ENCODE peak calls at places on chromosomes 6 and 20, in ten cellular contexts. J is ovary; O is amygdala; K is K562; V is thoracic aorta; G is RWPE1; P is activated T-cell treated with anti-CD3 and anti-CD28 coated beads for 4 hours; Z is stimulated activated CD8-positive, alpha-beta memory T cell treated with anti-CD3 and anti-CD28 coated beads, Interleukin-4, amount 100 ng/mL, for 24 hours; M is WTC11; D is NT2/D1. L is an unnamed sample.

GRCh38 chr6:130517444-130517931 is 151.7 kb downstream of the TMEM200A start:
- DNase-seq in J (no peak), O (no peak), K (no peak), V (no peak), G (peak), P (no peak), Z (no peak), M (no peak), D (no peak), L (no peak)

GRCh38 chr6:156804402-156804801 is 27.2 kb downstream of the ARID1B start:
- DNase-seq in J (no peak), O (no peak), K (no peak), V (no peak), G (no peak), P (no peak), Z (no peak), M (no peak), D (no peak), L (no peak)

GRCh38 chr20:20690676-20691476 is 21.6 kb downstream of the RALGAPA2 start:
- DNase-seq in J (no peak), O (no peak), K (no peak), V (no peak), G (no peak), P (no peak), Z (no peak), M (no peak), D (no peak), L (no peak)

GRCh38 chr20:6384956-6385355 is 262.1 kb upstream of the FERMT1 start:
- DNase-seq in J (no peak), O (no peak), K (no peak), V (no peak), G (no peak), P (no peak), Z (no peak), M (no peak), D (no peak), L (no peak)

GRCh38 chr20:23566199-23566932 is 1.9 kb downstream of the CST9L start:
- DNase-seq in J (no peak), O (no peak), K (no peak), V (no peak), G (no peak), P (no peak), Z (no peak), M (no peak), D (no peak), L (no peak)

GRCh38 chr6:27471365-27472115 is 1.4 kb downstream of the ZNF184 start:
- DNase-seq in J (no peak), O (no peak), K (no peak), V (no peak), G (no peak), P (no peak), Z (no peak), M (no peak), D (no peak), L (no peak)

GRCh38 chr20:35021063-35021462 is 65.4 kb downstream of the MYH7B start:
- DNase-seq in J (no peak), O (no peak), K (no peak), V (no peak), G (no peak), P (no peak), Z (no peak), M (no peak), D (no peak), L (peak)

GRCh38 chr6:37061157-37061804 is 55.8 kb downstream of the FGD2 start:
- DNase-seq in J (no peak), O (peak), K (no peak), V (no peak), G (no peak), P (no peak), Z (no peak), M (no peak), D (no peak), L (peak)

GRCh38 chr6:130742282-130742681 is 84.9 kb upstream of the SMLR1 start:
- DNase-seq in J (no peak), O (no peak), K (no peak), V (no peak), G (no peak), P (no peak), Z (no peak), M (no peak), D (no peak), L (no peak)

GRCh38 chr6:71248306-71248705 is 40.3 kb upstream of the OGFRL1 start:
- DNase-seq in J (no peak), O (no peak), K (no peak), V (no peak), G (peak), P (no peak), Z (no peak), M (no peak), D (peak), L (no peak)

GRCh38 chr20:61980647-61981583 is 84.8 kb downstream of the TAF4 start:
- DNase-seq in J (no peak), O (no peak), K (peak), V (no peak), G (peak), P (no peak), Z (no peak), M (peak), D (no peak), L (peak)

GRCh38 chr6:35368038-35368887 is 25.9 kb downstream of the PPARD start:
- DNase-seq in J (no peak), O (no peak), K (peak), V (no peak), G (no peak), P (no peak), Z (no peak), M (no peak), D (no peak), L (no peak)

GRCh38 chr20:50673146-50673830 is 18.1 kb downstream of the RIPOR3 start:
- DNase-seq in J (no peak), O (no peak), K (peak), V (no peak), G (no peak), P (no peak), Z (no peak), M (no peak), D (no peak), L (no peak)

GRCh38 chr20:44166477-44166876 is 20.5 kb downstream of the JPH2 start:
- DNase-seq in J (no peak), O (no peak), K (no peak), V (no peak), G (no peak), P (no peak), Z (no peak), M (no peak), D (no peak), L (no peak)

GRCh38 chr6:89826029-89826528 is 3.6 kb upstream of the CASP8AP2 start:
- DNase-seq in J (no peak), O (no peak), K (no peak), V (no peak), G (no peak), P (no peak), Z (no peak), M (no peak), D (no peak), L (no peak)

GRCh38 chr6:21846541-21847451 is 253.2 kb downstream of the SOX4 start:
- DNase-seq in J (no peak), O (no peak), K (no peak), V (no peak), G (no peak), P (no peak), Z (peak), M (peak), D (no peak), L (no peak)

GRCh38 chr20:13221673-13222318 is 722 bp downstream of the ISM1 start:
- DNase-seq in J (no peak), O (no peak), K (no peak), V (no peak), G (peak), P (peak), Z (peak), M (peak), D (peak), L (peak)

GRCh38 chr6:124961784-124962611 is at the start of gene RNF217:
- DNase-seq in J (peak), O (peak), K (peak), V (peak), G (peak), P (no peak), Z (no peak), M (peak), D (no peak), L (peak)

GRCh38 chr6:57013501-57013900 is 33.0 kb upstream of the KIAA1586 start:
- DNase-seq in J (no peak), O (no peak), K (peak), V (no peak), G (peak), P (no peak), Z (no peak), M (no peak), D (no peak), L (no peak)

GRCh38 chr6:168105813-168106660 is 27.0 kb upstream of the FRMD1 start:
- DNase-seq in J (no peak), O (no peak), K (peak), V (no peak), G (no peak), P (no peak), Z (no peak), M (no peak), D (no peak), L (no peak)

GRCh38 chr6:8623441-8623840 is 188.1 kb upstream of the SLC35B3 start:
- DNase-seq in J (no peak), O (no peak), K (no peak), V (no peak), G (no peak), P (no peak), Z (no peak), M (no peak), D (no peak), L (no peak)

GRCh38 chr20:63099426-63100267 is 92.9 kb upstream of the BHLHE23 start:
- DNase-seq in J (no peak), O (no peak), K (no peak), V (no peak), G (no peak), P (no peak), Z (no peak), M (peak), D (no peak), L (peak)

GRCh38 chr20:51456511-51457280 is 85.8 kb downstream of the NFATC2 start:
- DNase-seq in J (peak), O (peak), K (peak), V (peak), G (peak), P (no peak), Z (no peak), M (peak), D (peak), L (peak)

GRCh38 chr20:62425281-62426058 is 1.9 kb downstream of the RBBP8NL start:
- DNase-seq in J (no peak), O (no peak), K (no peak), V (no peak), G (no peak), P (no peak), Z (no peak), M (no peak), D (no peak), L (no peak)

GRCh38 chr20:63186528-63187316 is 29.2 kb downstream of the YTHDF1 start:
- DNase-seq in J (no peak), O (no peak), K (no peak), V (no peak), G (peak), P (no peak), Z (no peak), M (no peak), D (no peak), L (no peak)

GRCh38 chr6:136228811-136229210 is 21.3 kb downstream of the MTFR2 start:
- DNase-seq in J (no peak), O (no peak), K (no peak), V (no peak), G (no peak), P (no peak), Z (no peak), M (no peak), D (no peak), L (no peak)

GRCh38 chr6:73969982-73970960 is 274.3 kb downstream of the CD109 start:
- DNase-seq in J (no peak), O (no peak), K (peak), V (no peak), G (peak), P (no peak), Z (no peak), M (no peak), D (no peak), L (no peak)

GRCh38 chr6:43511824-43512415 is 1.8 kb upstream of the LRRC73 start:
- DNase-seq in J (no peak), O (peak), K (no peak), V (no peak), G (no peak), P (no peak), Z (no peak), M (no peak), D (no peak), L (no peak)

GRCh38 chr20:38252292-38253288 is 7.9 kb downstream of the KIAA1755 start:
- DNase-seq in J (no peak), O (no peak), K (no peak), V (no peak), G (no peak), P (no peak), Z (no peak), M (no peak), D (no peak), L (no peak)

GRCh38 chr20:59821201-59821600 is 112.2 kb downstream of the SYCP2 start:
- DNase-seq in J (peak), O (no peak), K (no peak), V (no peak), G (no peak), P (no peak), Z (no peak), M (no peak), D (no peak), L (no peak)